ENCODE peak calls at places on chromosome 2, in six cellular contexts. One of them, this sample, is unnamed.

GRCh38 chr2:16584824-16585546 is 80.6 kb downstream of the CYRIA start:
- DNase-seq in fibroblast of pulmonary artery: peak
- DNase-seq in NCI-H1105: no peak
- DNase-seq in activated CD8-positive, alpha-beta T cell treated with anti-CD3 and anti-CD28 coated beads for 36 hours: no peak
- DNase-seq in pancreas: no peak
- DNase-seq in astrocyte: no peak
- DNase-seq in this sample: no peak

GRCh38 chr2:219576505-219577388 is 4.6 kb downstream of the INHA start:
- DNase-seq in fibroblast of pulmonary artery: no peak
- DNase-seq in pancreas: peak
- DNase-seq in NCI-H1105: peak
- DNase-seq in activated CD8-positive, alpha-beta T cell treated with anti-CD3 and anti-CD28 coated beads for 36 hours: no peak
- DNase-seq in astrocyte: peak
- DNase-seq in this sample: no peak

GRCh38 chr2:103002954-103003353 is 241.1 kb downstream of the TMEM182 start:
- DNase-seq in fibroblast of pulmonary artery: no peak
- DNase-seq in NCI-H1105: no peak
- DNase-seq in activated CD8-positive, alpha-beta T cell treated with anti-CD3 and anti-CD28 coated beads for 36 hours: no peak
- DNase-seq in astrocyte: no peak
- DNase-seq in pancreas: no peak
- DNase-seq in this sample: no peak

GRCh38 chr2:181781082-181781786 is 100.9 kb upstream of the NEUROD1 start:
- DNase-seq in astrocyte: no peak
- DNase-seq in fibroblast of pulmonary artery: no peak
- DNase-seq in NCI-H1105: peak
- DNase-seq in pancreas: no peak
- DNase-seq in activated CD8-positive, alpha-beta T cell treated with anti-CD3 and anti-CD28 coated beads for 36 hours: no peak
- DNase-seq in this sample: no peak

GRCh38 chr2:88729061-88729745 is 37.7 kb downstream of the RPIA start:
- DNase-seq in pancreas: no peak
- DNase-seq in fibroblast of pulmonary artery: no peak
- DNase-seq in NCI-H1105: no peak
- DNase-seq in activated CD8-positive, alpha-beta T cell treated with anti-CD3 and anti-CD28 coated beads for 36 hours: no peak
- DNase-seq in astrocyte: peak
- DNase-seq in this sample: no peak

GRCh38 chr2:80499095-80499494 is 194.5 kb upstream of the LRRTM1 start:
- DNase-seq in activated CD8-positive, alpha-beta T cell treated with anti-CD3 and anti-CD28 coated beads for 36 hours: peak
- DNase-seq in fibroblast of pulmonary artery: peak
- DNase-seq in pancreas: no peak
- DNase-seq in astrocyte: peak
- DNase-seq in NCI-H1105: no peak
- DNase-seq in this sample: no peak

GRCh38 chr2:152552868-152553267 is 164.4 kb downstream of the PRPF40A start:
- DNase-seq in NCI-H1105: no peak
- DNase-seq in activated CD8-positive, alpha-beta T cell treated with anti-CD3 and anti-CD28 coated beads for 36 hours: no peak
- DNase-seq in astrocyte: no peak
- DNase-seq in fibroblast of pulmonary artery: no peak
- DNase-seq in pancreas: no peak
- DNase-seq in this sample: no peak

GRCh38 chr2:109030870-109031480 is 42.0 kb upstream of the EDAR start:
- DNase-seq in NCI-H1105: no peak
- DNase-seq in fibroblast of pulmonary artery: no peak
- DNase-seq in activated CD8-positive, alpha-beta T cell treated with anti-CD3 and anti-CD28 coated beads for 36 hours: peak
- DNase-seq in pancreas: no peak
- DNase-seq in astrocyte: no peak
- DNase-seq in this sample: no peak

GRCh38 chr2:201837824-201838340 is 31.5 kb downstream of the CDK15 start:
- DNase-seq in astrocyte: no peak
- DNase-seq in fibroblast of pulmonary artery: no peak
- DNase-seq in activated CD8-positive, alpha-beta T cell treated with anti-CD3 and anti-CD28 coated beads for 36 hours: no peak
- DNase-seq in pancreas: no peak
- DNase-seq in NCI-H1105: no peak
- DNase-seq in this sample: no peak

GRCh38 chr2:71526975-71527374 is 73.6 kb downstream of the DYSF start:
- DNase-seq in NCI-H1105: no peak
- DNase-seq in activated CD8-positive, alpha-beta T cell treated with anti-CD3 and anti-CD28 coated beads for 36 hours: no peak
- DNase-seq in pancreas: peak
- DNase-seq in fibroblast of pulmonary artery: no peak
- DNase-seq in astrocyte: no peak
- DNase-seq in this sample: no peak

GRCh38 chr2:128285329-128285931 is 33.2 kb downstream of the HS6ST1 start:
- DNase-seq in activated CD8-positive, alpha-beta T cell treated with anti-CD3 and anti-CD28 coated beads for 36 hours: no peak
- DNase-seq in NCI-H1105: no peak
- DNase-seq in pancreas: peak
- DNase-seq in astrocyte: no peak
- DNase-seq in fibroblast of pulmonary artery: no peak
- DNase-seq in this sample: peak

GRCh38 chr2:181683518-181684453 is 3.5 kb upstream of the NEUROD1 start:
- DNase-seq in fibroblast of pulmonary artery: peak
- DNase-seq in pancreas: peak
- DNase-seq in NCI-H1105: no peak
- DNase-seq in astrocyte: peak
- DNase-seq in activated CD8-positive, alpha-beta T cell treated with anti-CD3 and anti-CD28 coated beads for 36 hours: peak
- DNase-seq in this sample: peak

GRCh38 chr2:105417789-105418475 is 19.1 kb upstream of the FHL2 start:
- DNase-seq in astrocyte: peak
- DNase-seq in NCI-H1105: no peak
- DNase-seq in fibroblast of pulmonary artery: peak
- DNase-seq in activated CD8-positive, alpha-beta T cell treated with anti-CD3 and anti-CD28 coated beads for 36 hours: no peak
- DNase-seq in pancreas: no peak
- DNase-seq in this sample: no peak

GRCh38 chr2:117500721-117501120 is 313.8 kb upstream of the DDX18 start:
- DNase-seq in astrocyte: no peak
- DNase-seq in fibroblast of pulmonary artery: no peak
- DNase-seq in NCI-H1105: no peak
- DNase-seq in pancreas: no peak
- DNase-seq in activated CD8-positive, alpha-beta T cell treated with anti-CD3 and anti-CD28 coated beads for 36 hours: no peak
- DNase-seq in this sample: no peak

GRCh38 chr2:10544252-10544651 is 96.1 kb upstream of the ODC1 start:
- DNase-seq in fibroblast of pulmonary artery: no peak
- DNase-seq in pancreas: no peak
- DNase-seq in activated CD8-positive, alpha-beta T cell treated with anti-CD3 and anti-CD28 coated beads for 36 hours: peak
- DNase-seq in astrocyte: no peak
- DNase-seq in NCI-H1105: no peak
- DNase-seq in this sample: no peak

GRCh38 chr2:227853765-227854271 is 17.6 kb upstream of the DAW1 start:
- DNase-seq in NCI-H1105: no peak
- DNase-seq in astrocyte: peak
- DNase-seq in fibroblast of pulmonary artery: no peak
- DNase-seq in pancreas: no peak
- DNase-seq in activated CD8-positive, alpha-beta T cell treated with anti-CD3 and anti-CD28 coated beads for 36 hours: no peak
- DNase-seq in this sample: no peak

GRCh38 chr2:223264541-223265171 is 212.7 kb downstream of the KCNE4 start:
- DNase-seq in fibroblast of pulmonary artery: no peak
- DNase-seq in activated CD8-positive, alpha-beta T cell treated with anti-CD3 and anti-CD28 coated beads for 36 hours: no peak
- DNase-seq in pancreas: no peak
- DNase-seq in NCI-H1105: no peak
- DNase-seq in astrocyte: no peak
- DNase-seq in this sample: no peak

GRCh38 chr2:171317492-171318125 is 116.2 kb downstream of the METTL8 start:
- DNase-seq in activated CD8-positive, alpha-beta T cell treated with anti-CD3 and anti-CD28 coated beads for 36 hours: peak
- DNase-seq in NCI-H1105: no peak
- DNase-seq in pancreas: no peak
- DNase-seq in fibroblast of pulmonary artery: no peak
- DNase-seq in astrocyte: peak
- DNase-seq in this sample: no peak

GRCh38 chr2:118123561-118124232 is 35.4 kb downstream of the INSIG2 start:
- DNase-seq in activated CD8-positive, alpha-beta T cell treated with anti-CD3 and anti-CD28 coated beads for 36 hours: no peak
- DNase-seq in astrocyte: peak
- DNase-seq in NCI-H1105: no peak
- DNase-seq in pancreas: no peak
- DNase-seq in fibroblast of pulmonary artery: peak
- DNase-seq in this sample: no peak

GRCh38 chr2:121489944-121490585 is 40.6 kb upstream of the RNU4ATAC start:
- DNase-seq in NCI-H1105: peak
- DNase-seq in activated CD8-positive, alpha-beta T cell treated with anti-CD3 and anti-CD28 coated beads for 36 hours: no peak
- DNase-seq in fibroblast of pulmonary artery: peak
- DNase-seq in pancreas: no peak
- DNase-seq in astrocyte: peak
- DNase-seq in this sample: no peak

GRCh38 chr2:214671330-214671850 is 138.1 kb downstream of the BARD1 start:
- DNase-seq in fibroblast of pulmonary artery: no peak
- DNase-seq in astrocyte: no peak
- DNase-seq in NCI-H1105: no peak
- DNase-seq in pancreas: no peak
- DNase-seq in activated CD8-positive, alpha-beta T cell treated with anti-CD3 and anti-CD28 coated beads for 36 hours: no peak
- DNase-seq in this sample: no peak

GRCh38 chr2:172249986-172250385 is 147.3 kb upstream of the DLX2 start:
- DNase-seq in NCI-H1105: no peak
- DNase-seq in astrocyte: peak
- DNase-seq in pancreas: no peak
- DNase-seq in activated CD8-positive, alpha-beta T cell treated with anti-CD3 and anti-CD28 coated beads for 36 hours: no peak
- DNase-seq in fibroblast of pulmonary artery: peak
- DNase-seq in this sample: no peak

GRCh38 chr2:99780276-99780675 is 290.5 kb upstream of the REV1 start:
- DNase-seq in fibroblast of pulmonary artery: no peak
- DNase-seq in NCI-H1105: no peak
- DNase-seq in activated CD8-positive, alpha-beta T cell treated with anti-CD3 and anti-CD28 coated beads for 36 hours: no peak
- DNase-seq in pancreas: no peak
- DNase-seq in astrocyte: no peak
- DNase-seq in this sample: no peak

GRCh38 chr2:119541476-119541875 is 2.8 kb upstream of the CFAP221 start:
- DNase-seq in fibroblast of pulmonary artery: no peak
- DNase-seq in activated CD8-positive, alpha-beta T cell treated with anti-CD3 and anti-CD28 coated beads for 36 hours: no peak
- DNase-seq in astrocyte: no peak
- DNase-seq in NCI-H1105: no peak
- DNase-seq in pancreas: no peak
- DNase-seq in this sample: no peak